ENCODE peak calls at places on chromosomes 12 and 14, in seven cellular contexts. J is mesenchymal stem cell, L is IMR-90, O is neuronal stem cell, H is H1, E is H9, R is mesendoderm. Y is an unnamed sample.

GRCh38 chr12:130391186-130391585 is 53.5 kb downstream of the PIWIL1 start:
- DNase-seq in J (no peak), O (no peak), H (no peak), L (no peak), R (no peak), E (no peak), Y (no peak)

GRCh38 chr14:96502621-96503251 is 554 bp downstream of the PAPOLA start:
- DNase-seq in H (no peak), R (peak; percentile 75), L (peak; percentile 13), E (peak; percentile 50), J (peak; percentile 66), O (peak; percentile 23), Y (peak; percentile 58)

GRCh38 chr12:95820096-95820703 is 29.6 kb upstream of the NTN4 start:
- DNase-seq in O (no peak), R (peak; percentile 33), L (peak; percentile 62), E (no peak), H (no peak), J (peak; percentile 64), Y (peak; percentile 57)

GRCh38 chr14:87014854-87015253 is 978.1 kb downstream of the GALC start:
- DNase-seq in E (no peak), J (no peak), L (no peak), R (peak; percentile 11), H (no peak), O (no peak), Y (no peak)

GRCh38 chr12:127342861-127343260 is 924.1 kb upstream of the TMEM132C start:
- DNase-seq in H (no peak), L (no peak), R (no peak), J (no peak), O (no peak), E (no peak), Y (no peak)

GRCh38 chr14:64760146-64760755 is 56.0 kb downstream of the PLEKHG3 start:
- DNase-seq in O (peak; percentile 57), R (peak; percentile 65), H (no peak), J (peak; percentile 43), L (peak; percentile 42), E (peak; percentile 81), Y (peak; percentile 70)

GRCh38 chr12:63918788-63919300 is 74.3 kb downstream of the SRGAP1 start:
- DNase-seq in J (peak; percentile 97), E (no peak), L (peak; percentile 99), O (no peak), H (no peak), R (no peak), Y (no peak)

GRCh38 chr12:51827925-51828818 is 20.3 kb downstream of the FIGNL2 start:
- DNase-seq in H (no peak), E (no peak), J (no peak), O (no peak), R (peak; percentile 45), L (peak; percentile 64), Y (no peak)

GRCh38 chr12:5739862-5740370 is 205.1 kb downstream of the ANO2 start:
- DNase-seq in R (no peak), H (no peak), O (no peak), L (no peak), J (no peak), E (no peak), Y (no peak)

GRCh38 chr12:110846615-110847566 is at the start of gene CCDC63:
- DNase-seq in L (no peak), E (peak; percentile 87), O (peak; percentile 65), H (peak; percentile 25), J (peak; percentile 52), R (peak; percentile 82), Y (peak; percentile 54)

GRCh38 chr12:73486256-73486655 is 1051.4 kb upstream of the ATXN7L3B start:
- DNase-seq in L (no peak), E (no peak), J (no peak), H (no peak), O (no peak), R (peak; percentile 76), Y (no peak)

GRCh38 chr12:4274396-4274959 is 916 bp downstream of the CCND2 start:
- DNase-seq in O (no peak), L (no peak), R (no peak), J (peak; percentile 19), E (peak; percentile 40), H (no peak), Y (no peak)

GRCh38 chr12:128794661-128795529 is 28.9 kb downstream of the SLC15A4 start:
- DNase-seq in E (no peak), J (no peak), R (no peak), H (no peak), L (no peak), O (no peak), Y (no peak)

GRCh38 chr14:74697543-74697942 is 15.3 kb downstream of the AREL1 start:
- DNase-seq in J (peak; percentile 25), H (no peak), R (peak; percentile 26), L (peak; percentile 94), O (no peak), E (no peak), Y (no peak)

DNA sequence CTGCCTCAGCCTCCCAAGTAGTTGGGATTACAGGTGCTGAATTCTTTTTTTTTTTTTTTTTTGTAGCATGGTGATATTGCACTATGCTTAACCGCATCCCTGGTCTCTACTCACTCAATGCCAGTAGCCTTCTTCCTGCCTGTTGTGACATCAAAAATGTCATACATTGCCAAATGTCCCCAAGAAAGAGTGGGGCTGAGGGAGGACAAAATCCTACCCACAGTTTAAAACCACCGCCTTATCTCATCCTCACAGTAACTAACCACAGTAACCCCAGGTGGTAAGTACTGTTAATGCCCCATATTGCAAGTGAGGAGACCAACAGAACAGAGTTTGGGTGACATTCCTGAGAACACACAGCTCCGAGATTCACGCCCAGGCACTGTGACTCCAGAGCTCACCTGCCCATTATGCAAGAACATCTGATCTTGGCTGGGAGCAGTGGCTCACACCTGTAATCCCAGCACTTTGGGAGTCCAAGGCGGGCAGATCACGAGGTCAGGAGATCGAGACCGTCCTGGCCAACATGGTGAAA is 19.6 kb downstream of the MORN3 start:
- DNase-seq in H (no peak), E (no peak), R (peak; percentile 61), O (no peak), L (no peak), J (no peak), Y (no peak)
- H3K23ac ChIP-seq in H (no peak overlapping the region), E (no peak overlapping the region), R (no peak overlapping the region), O (no peak overlapping the region), L (no peak overlapping the region), J (no peak overlapping the region), Y (no peak overlapping the region)

GRCh38 chr12:103493199-103493598 is 2.6 kb downstream of the C12orf42 start:
- DNase-seq in J (no peak), L (no peak), O (no peak), H (no peak), R (no peak), E (no peak), Y (peak; percentile 95)

GRCh38 chr12:103498990-103499389 is 3.2 kb upstream of the C12orf42 start:
- DNase-seq in E (no peak), L (no peak), O (no peak), J (no peak), R (no peak), H (no peak), Y (no peak)

GRCh38 chr12:103494388-103494787 is 1.4 kb downstream of the C12orf42 start:
- DNase-seq in J (no peak), L (no peak), O (no peak), R (no peak), H (no peak), E (no peak), Y (no peak)

GRCh38 chr12:103495783-103496456 is at the start of gene C12orf42:
- DNase-seq in H (no peak), R (peak; percentile 56), O (peak; percentile 59), L (no peak), E (peak; percentile 73), J (peak; percentile 11), Y (no peak)

DNA sequence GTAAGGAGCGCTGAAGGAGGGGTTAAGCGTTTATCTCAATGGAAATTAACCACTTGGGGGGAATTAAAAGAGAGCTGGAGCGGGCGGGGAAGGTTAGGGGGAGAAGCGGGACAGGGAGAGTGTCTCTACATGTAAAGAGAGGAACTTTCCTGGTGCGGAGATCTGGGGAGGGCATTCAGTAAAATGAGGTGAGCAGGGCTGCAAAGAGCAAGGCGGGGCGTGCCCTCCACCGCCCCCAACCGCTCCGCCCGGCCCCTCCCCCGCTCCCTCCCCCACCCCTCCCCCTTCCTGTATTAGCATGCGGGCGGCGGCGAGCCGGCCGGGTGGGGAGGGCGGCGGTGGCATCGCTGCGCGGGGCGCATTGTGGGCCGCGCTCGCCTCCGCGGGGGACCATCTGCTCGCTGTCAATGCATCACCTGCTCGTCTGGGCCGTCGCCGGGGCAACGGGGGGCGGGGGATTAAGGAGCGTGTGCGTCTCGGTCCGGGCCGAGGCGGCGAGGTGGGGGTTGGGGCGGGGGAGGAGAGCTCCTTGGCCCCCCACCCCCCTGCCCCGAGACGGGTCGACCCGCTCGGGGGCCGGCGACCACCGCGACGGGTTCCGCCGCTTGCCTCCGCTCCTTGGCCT is 498 bp downstream of the C12orf42 start:
- DNase-seq in H (peak; percentile 53), J (no peak), E (peak; percentile 89), O (peak; percentile 82), R (peak; percentile 75), L (no peak), Y (no peak)
- H3K23ac ChIP-seq in H (no peak overlapping the region), J (no peak overlapping the region), E (no peak overlapping the region), O (no peak overlapping the region), R (no peak overlapping the region), L (no peak overlapping the region), Y (no peak overlapping the region)

DNA sequence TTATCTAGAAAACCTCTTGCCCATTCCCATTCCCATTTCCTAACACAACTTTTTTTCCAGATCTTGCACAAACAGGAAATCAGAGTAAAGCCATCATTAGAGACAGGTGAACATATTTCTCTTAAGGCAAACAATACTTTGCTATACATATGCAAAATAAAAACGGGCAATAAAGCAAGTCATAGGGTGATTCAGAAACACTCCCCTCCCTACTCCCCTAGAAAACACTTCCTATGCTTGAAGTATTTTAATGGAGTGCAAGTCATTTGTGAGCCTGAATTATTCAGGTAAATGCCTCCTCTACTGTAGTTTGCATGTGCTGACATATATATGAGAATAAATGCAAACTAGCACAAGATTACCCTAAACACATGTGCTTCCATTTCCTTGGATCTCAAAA is 159.5 kb upstream of the BMP4 start:
- DNase-seq in J (no peak), R (no peak), E (no peak), L (no peak), O (no peak), H (no peak), Y (no peak)
- H3K23ac ChIP-seq in J (no peak overlapping the region), R (no peak overlapping the region), E (no peak overlapping the region), L (no peak overlapping the region), O (no peak overlapping the region), H (no peak overlapping the region), Y (no peak overlapping the region)

DNA sequence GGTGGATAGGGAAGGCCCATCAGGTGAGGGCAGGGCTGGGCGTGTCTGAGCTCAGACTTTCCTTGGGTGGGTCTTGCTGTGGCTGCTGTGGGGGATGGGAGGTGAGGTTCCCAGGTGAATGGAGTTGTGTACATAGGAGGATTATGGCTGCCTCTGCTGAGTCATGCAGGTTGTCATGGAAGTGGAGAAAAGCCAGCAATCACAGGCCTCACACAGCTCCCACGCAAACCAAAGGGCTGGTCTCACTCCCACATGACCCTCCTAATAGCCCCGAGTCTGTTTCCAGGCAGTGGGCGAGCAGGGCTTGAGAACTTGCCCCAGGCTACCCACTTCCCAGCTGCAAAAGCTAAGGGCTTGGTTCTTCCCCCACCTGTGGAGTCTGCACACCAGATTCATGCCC is 149.5 kb downstream of the IPO8 start:
- DNase-seq in H (no peak), L (no peak), J (no peak), O (no peak), E (no peak), R (no peak), Y (no peak)
- H3K23ac ChIP-seq in H (no peak overlapping the region), L (no peak overlapping the region), J (no peak overlapping the region), O (no peak overlapping the region), E (no peak overlapping the region), R (no peak overlapping the region), Y (no peak overlapping the region)

GRCh38 chr14:102210421-102211042 is 70.8 kb downstream of the WDR20 start:
- DNase-seq in J (no peak), H (no peak), E (no peak), R (no peak), O (no peak), L (no peak), Y (no peak)
- H3K23ac ChIP-seq in J (no peak overlapping the region), H (no peak overlapping the region), E (no peak overlapping the region), R (no peak overlapping the region), O (peak overlapping the region; percentile 10), L (no peak overlapping the region), Y (no peak overlapping the region)

Y was measured in trophoblast cell.